ENCODE peak calls at places on chromosomes 6 and 20, in ten cellular contexts. X is GM06990, M is brain microvascular endothelial cell, K is cardiac muscle cell, J is SK-N-SH, D is epithelial cell of esophagus, Q is HCT116, B is fibroblast of the aortic adventitia, T is heart right ventricle, O is GM23338. A is an unnamed sample.

GRCh38 chr6:79672631-79673065 is 41.5 kb downstream of the SH3BGRL2 start:
- DNase-seq in X (no peak), M (peak), K (no peak), J (peak), D (peak), Q (peak), B (peak), T (no peak), O (peak), A (peak)

GRCh38 chr20:19977373-19977770 is 39.8 kb upstream of the NAA20 start:
- DNase-seq in X (no peak), M (no peak), K (no peak), J (no peak), D (peak), Q (no peak), B (no peak), T (no peak), O (no peak), A (no peak)

GRCh38 chr6:30781697-30782424 is 37.5 kb upstream of the IER3 start:
- DNase-seq in X (peak), M (peak), K (peak), J (peak), D (peak), Q (peak), B (peak), T (peak), O (no peak), A (no peak)

GRCh38 chr6:157107915-157108651 is 215.2 kb downstream of the TMEM242 start:
- DNase-seq in X (no peak), M (peak), K (no peak), J (peak), D (peak), Q (no peak), B (peak), T (no peak), O (no peak), A (no peak)

GRCh38 chr20:44745560-44746366 is at the start of gene KCNK15:
- DNase-seq in X (no peak), M (no peak), K (peak), J (peak), D (peak), Q (no peak), B (no peak), T (peak), O (peak), A (peak)

GRCh38 chr6:30450908-30451818 is 38.1 kb upstream of the HLA-E start:
- DNase-seq in X (no peak), M (peak), K (no peak), J (no peak), D (peak), Q (no peak), B (peak), T (peak), O (peak), A (peak)

GRCh38 chr6:162845972-162846371 is 118.2 kb downstream of the PACRG start:
- DNase-seq in X (no peak), M (no peak), K (peak), J (no peak), D (no peak), Q (no peak), B (no peak), T (no peak), O (no peak), A (peak)

GRCh38 chr6:107114872-107115694 is at the start of gene BEND3:
- DNase-seq in X (peak), M (no peak), K (peak), J (peak), D (peak), Q (no peak), B (no peak), T (peak), O (peak), A (peak)

GRCh38 chr6:101578306-101578705 is 184.8 kb downstream of the GRIK2 start:
- DNase-seq in X (no peak), M (no peak), K (no peak), J (no peak), D (no peak), Q (no peak), B (no peak), T (no peak), O (no peak), A (no peak)

GRCh38 chr20:33908351-33908750 is 85.4 kb upstream of the RALY start:
- DNase-seq in X (no peak), M (no peak), K (no peak), J (no peak), D (no peak), Q (no peak), B (peak), T (no peak), O (no peak), A (no peak)

GRCh38 chr20:11204926-11205768 is 531.3 kb upstream of the JAG1 start:
- DNase-seq in X (no peak), M (peak), K (peak), J (peak), D (peak), Q (peak), B (peak), T (peak), O (peak), A (peak)

GRCh38 chr6:46005254-46005653 is 10.4 kb downstream of the CLIC5 start:
- DNase-seq in X (no peak), M (no peak), K (no peak), J (no peak), D (no peak), Q (no peak), B (no peak), T (no peak), O (no peak), A (no peak)

GRCh38 chr20:58701431-58702160 is 9.0 kb downstream of the NPEPL1 start:
- DNase-seq in X (no peak), M (no peak), K (no peak), J (no peak), D (no peak), Q (no peak), B (no peak), T (no peak), O (no peak), A (no peak)

GRCh38 chr6:75874224-75874623 is 125.2 kb downstream of the MYO6 start:
- DNase-seq in X (no peak), M (no peak), K (peak), J (no peak), D (no peak), Q (no peak), B (no peak), T (no peak), O (no peak), A (no peak)

GRCh38 chr6:1335367-1336037 is 23.6 kb downstream of the FOXQ1 start:
- DNase-seq in X (no peak), M (no peak), K (no peak), J (no peak), D (peak), Q (peak), B (peak), T (peak), O (no peak), A (no peak)

GRCh38 chr6:106860940-106861339 is 113.6 kb downstream of the CD24 start:
- DNase-seq in X (no peak), M (no peak), K (no peak), J (no peak), D (no peak), Q (no peak), B (no peak), T (no peak), O (no peak), A (no peak)

GRCh38 chr6:140644017-140644416 is 1269.6 kb upstream of the CITED2 start:
- DNase-seq in X (no peak), M (no peak), K (no peak), J (no peak), D (no peak), Q (no peak), B (no peak), T (no peak), O (no peak), A (no peak)

GRCh38 chr6:75460636-75461035 is 33.0 kb downstream of the FILIP1 start:
- DNase-seq in X (no peak), M (no peak), K (no peak), J (no peak), D (no peak), Q (no peak), B (peak), T (no peak), O (no peak), A (no peak)

GRCh38 chr20:56861590-56861989 is 232.5 kb downstream of the TFAP2C start:
- DNase-seq in X (no peak), M (no peak), K (no peak), J (no peak), D (no peak), Q (no peak), B (no peak), T (no peak), O (peak), A (peak)

GRCh38 chr6:93341900-93342613 is 77.3 kb downstream of the EPHA7 start:
- DNase-seq in X (no peak), M (no peak), K (no peak), J (no peak), D (no peak), Q (no peak), B (no peak), T (no peak), O (no peak), A (peak)

GRCh38 chr6:91299544-91300491 is 712.9 kb upstream of the MAP3K7 start:
- DNase-seq in X (no peak), M (peak), K (no peak), J (no peak), D (no peak), Q (no peak), B (no peak), T (no peak), O (peak), A (peak)

GRCh38 chr20:3074812-3075211 is 3.4 kb downstream of the OXT start:
- DNase-seq in X (no peak), M (no peak), K (no peak), J (no peak), D (peak), Q (no peak), B (no peak), T (no peak), O (no peak), A (no peak)

DNA sequence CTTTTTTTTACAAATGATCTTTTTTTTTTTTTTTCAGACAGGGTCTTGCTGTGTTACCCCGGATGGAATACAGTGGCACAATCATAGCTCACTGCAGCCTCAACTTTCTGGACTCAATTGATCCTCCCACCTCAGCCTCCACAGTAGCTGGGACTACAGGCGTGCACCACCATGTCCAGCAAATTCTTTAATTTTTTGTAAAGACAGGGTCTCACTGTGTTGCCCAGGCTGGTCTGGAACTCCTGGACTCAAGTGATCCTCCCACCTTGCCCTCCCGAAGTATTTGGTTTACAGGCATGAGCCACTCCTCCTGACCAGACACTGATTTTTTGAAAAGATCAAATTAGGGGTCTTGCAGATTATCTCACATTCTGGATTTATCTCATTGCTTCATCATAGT is 11.0 kb upstream of the MYBL2 start:
- DNase-seq in X (no peak), M (no peak), K (no peak), J (no peak), D (no peak), Q (no peak), B (no peak), T (no peak), O (no peak), A (no peak)
- H3K4me3 ChIP-seq in X (no peak), M (no peak), K (no peak), J (no peak), D (no peak), Q (no peak), B (no peak), T (no peak), O (no peak), A (peak)

GRCh38 chr20:62652051-62652893 is 10.0 kb downstream of the SLCO4A1 start:
- DNase-seq in X (peak), M (peak), K (peak), J (peak), D (peak), Q (peak), B (peak), T (peak), O (peak), A (peak)
- H3K4me3 ChIP-seq in X (peak), M (peak), K (no peak), J (peak), D (peak), Q (no peak), B (peak), T (no peak), O (no peak), A (no peak)

DNA sequence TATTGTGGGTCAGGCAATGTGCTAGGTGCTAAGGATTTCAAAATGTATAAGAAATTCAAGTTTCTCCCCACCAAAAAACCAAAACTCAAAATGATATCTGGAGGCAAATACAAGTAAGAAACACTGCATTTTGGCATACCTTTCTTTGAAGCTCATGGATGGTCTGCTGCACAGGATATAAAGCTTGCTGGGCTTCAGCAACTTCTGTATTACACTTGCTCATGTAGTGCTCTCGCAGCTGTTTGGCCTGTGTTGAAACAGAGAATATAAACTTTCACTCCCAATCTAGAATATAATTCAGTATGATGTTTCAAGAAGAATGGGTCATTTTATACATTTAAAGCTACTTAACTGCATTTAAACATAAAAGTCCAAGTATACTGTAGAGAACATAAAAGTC is 39.6 kb downstream of the SHPRH start:
- DNase-seq in X (no peak), M (no peak), K (no peak), J (no peak), D (no peak), Q (no peak), B (no peak), T (no peak), O (no peak), A (no peak)
- H3K4me3 ChIP-seq in X (no peak), M (no peak), K (no peak), J (no peak), D (no peak), Q (no peak), B (no peak), T (no peak), O (no peak), A (no peak)

DNA sequence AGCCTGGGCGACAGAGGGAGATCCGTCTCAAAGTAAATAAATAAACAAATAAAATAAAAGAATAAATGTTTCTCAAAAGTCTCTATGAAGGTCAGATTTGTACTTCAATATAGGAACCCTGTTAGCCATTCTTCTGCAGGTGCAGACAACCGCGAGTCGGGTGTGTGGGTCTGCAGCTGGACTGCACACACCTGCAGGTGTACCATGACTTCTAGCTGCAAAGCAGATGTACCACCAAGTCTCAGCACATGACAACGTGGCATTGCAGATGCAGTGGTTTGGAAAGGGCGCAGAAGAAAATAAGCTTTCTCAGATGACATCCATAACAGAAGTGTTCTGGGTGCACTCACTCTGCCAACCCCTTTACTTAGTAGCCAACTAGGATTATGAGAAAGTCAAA is 239.7 kb downstream of the ATXN1 start:
- DNase-seq in X (no peak), M (no peak), K (no peak), J (no peak), D (no peak), Q (no peak), B (no peak), T (no peak), O (no peak), A (no peak)
- H3K4me3 ChIP-seq in X (no peak), M (no peak), K (no peak), J (no peak), D (no peak), Q (no peak), B (no peak), T (no peak), O (no peak), A (no peak)

GRCh38 chr20:22583773-22584629 is at the start of gene FOXA2:
- DNase-seq in X (no peak), M (no peak), K (peak), J (no peak), D (peak), Q (no peak), B (no peak), T (no peak), O (peak), A (peak)

GRCh38 chr20:22582386-22582959 is 1.9 kb downstream of the FOXA2 start:
- DNase-seq in X (no peak), M (no peak), K (no peak), J (no peak), D (peak), Q (no peak), B (no peak), T (no peak), O (peak), A (peak)

GRCh38 chr20:22579711-22580697 is 4.4 kb downstream of the FOXA2 start:
- DNase-seq in X (no peak), M (no peak), K (no peak), J (no peak), D (no peak), Q (no peak), B (no peak), T (no peak), O (peak), A (peak)

GRCh38 chr20:22582960-22583772 is 1.2 kb downstream of the FOXA2 start:
- DNase-seq in X (no peak), M (no peak), K (peak), J (no peak), D (peak), Q (no peak), B (no peak), T (no peak), O (peak), A (peak)

DNA sequence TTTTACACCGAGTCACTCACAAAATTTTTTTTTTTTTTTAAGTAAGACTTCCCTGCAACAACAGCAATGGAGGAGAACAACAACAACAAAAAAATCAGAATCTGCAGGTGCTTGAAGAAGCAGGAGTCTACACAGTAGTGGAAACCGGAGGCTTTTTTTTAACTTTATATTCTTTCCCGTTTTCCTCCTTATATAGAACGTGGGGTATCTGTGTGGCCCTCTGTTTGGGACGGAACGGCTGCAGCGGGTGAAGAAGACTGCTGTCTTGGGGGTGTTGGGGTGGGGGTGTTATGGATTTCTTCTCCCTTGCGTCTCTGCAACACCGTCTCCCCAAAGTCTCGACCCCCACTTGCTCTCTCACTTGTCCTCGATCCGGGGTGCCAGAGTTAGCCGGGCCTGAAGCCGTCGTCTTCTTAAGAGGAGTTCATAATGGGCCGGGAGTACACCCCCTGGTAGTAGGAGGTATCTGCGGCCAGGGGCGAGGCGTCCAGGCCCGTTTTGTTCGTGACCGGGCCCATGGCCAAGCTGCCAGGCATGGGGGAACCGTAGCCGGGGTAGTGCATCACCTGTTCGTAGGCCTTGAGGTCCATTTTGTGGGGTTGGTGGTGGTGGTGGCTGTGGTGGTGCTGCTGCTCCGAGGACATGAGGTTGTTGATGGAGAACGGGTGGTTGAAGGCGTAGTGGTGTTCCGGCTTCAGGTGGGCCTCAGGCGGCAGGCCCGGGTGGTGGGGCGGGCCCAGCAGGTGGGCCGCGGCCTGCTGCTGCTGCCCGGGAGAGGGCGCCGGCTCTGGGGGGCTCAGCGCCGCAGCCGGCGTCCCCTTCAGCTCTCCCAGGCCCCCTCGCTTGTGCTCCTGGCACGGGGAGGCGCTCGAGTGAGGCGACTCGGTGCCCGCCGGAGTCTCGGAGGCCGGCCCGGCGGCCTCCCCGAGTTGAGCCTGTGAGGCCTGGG is 2.7 kb downstream of the FOXA2 start:
- DNase-seq in X (no peak), M (no peak), K (no peak), J (no peak), D (no peak), Q (no peak), B (no peak), T (no peak), O (peak), A (peak)
- H3K4me3 ChIP-seq in X (no peak), M (no peak), K (no peak), J (no peak), D (no peak), Q (no peak), B (no peak), T (no peak), O (peak), A (no peak)

A was measured in neural progenitor cell.